ENCODE peak calls at places on chromosomes 5 and 9, in seven cellular contexts. W is endodermal cell, Z is mammary epithelial cell, M is Caco-2, R is WERI-Rb-1, K is aorta, N is suprapubic skin. S is an unnamed sample.

GRCh38 chr9:93520523-93520922 is 55.9 kb upstream of the PHF2 start:
- DNase-seq in Z (no peak), W (no peak), N (no peak), K (no peak), R (no peak), M (no peak), S (no peak)

GRCh38 chr5:163941068-163941467 is 435.6 kb downstream of the MAT2B start:
- DNase-seq in M (no peak), R (no peak), W (no peak), N (no peak), K (no peak), Z (no peak), S (no peak)

GRCh38 chr5:2519153-2519552 is 232.3 kb downstream of the IRX2 start:
- DNase-seq in R (no peak), K (no peak), W (no peak), Z (no peak), N (no peak), M (no peak), S (no peak)

GRCh38 chr5:6410421-6410820 is 32.1 kb upstream of the MED10 start:
- DNase-seq in K (no peak), W (peak; percentile 9), M (no peak), Z (no peak), R (no peak), N (no peak), S (no peak)

GRCh38 chr5:155665371-155665770 is 651.8 kb downstream of the KIF4B start:
- DNase-seq in W (no peak), K (no peak), M (no peak), R (no peak), N (no peak), Z (no peak), S (no peak)

GRCh38 chr5:53481887-53482716 is 1.7 kb downstream of the FST start:
- DNase-seq in K (peak; percentile 94), W (peak; percentile 75), Z (peak; percentile 78), R (no peak), N (peak; percentile 87), M (peak; percentile 70), S (no peak)

GRCh38 chr5:78360674-78361225 is 333 bp downstream of the SCAMP1 start:
- DNase-seq in Z (no peak), K (peak; percentile 84), N (peak; percentile 78), R (peak; percentile 44), M (peak; percentile 49), W (peak; percentile 77), S (no peak)

GRCh38 chr9:134830126-134830525 is 50.5 kb upstream of the FCN2 start:
- DNase-seq in M (no peak), R (peak; percentile 90), Z (no peak), W (no peak), N (no peak), K (no peak), S (no peak)

GRCh38 chr5:342501-343460 is 21.3 kb downstream of the AHRR start:
- DNase-seq in R (no peak), K (no peak), M (no peak), Z (no peak), W (no peak), N (no peak), S (no peak)

GRCh38 chr9:134316444-134317160 is 9.7 kb upstream of the RXRA start:
- DNase-seq in W (no peak), R (no peak), M (no peak), Z (peak; percentile 19), K (peak; percentile 78), N (peak; percentile 50), S (no peak)

GRCh38 chr5:126268697-126269315 is 154.4 kb upstream of the GRAMD2B start:
- DNase-seq in N (no peak), W (no peak), R (no peak), M (no peak), K (no peak), Z (no peak), S (no peak)

GRCh38 chr5:38469707-38470267 is 86.7 kb downstream of the LIFR start:
- DNase-seq in M (no peak), Z (no peak), W (no peak), N (no peak), K (peak; percentile 47), R (no peak), S (no peak)

GRCh38 chr9:128102861-128103588 is 24.5 kb downstream of the PTGES2 start:
- DNase-seq in M (no peak), R (peak; percentile 48), Z (no peak), N (no peak), W (peak; percentile 62), K (peak; percentile 74), S (no peak)

GRCh38 chr9:8366161-8366926 is 566.8 kb upstream of the DMAC1 start:
- DNase-seq in R (no peak), M (no peak), N (no peak), Z (no peak), W (no peak), K (no peak), S (no peak)

GRCh38 chr5:58925627-58926545 is 343.0 kb downstream of the RAB3C start:
- DNase-seq in N (no peak), W (no peak), Z (no peak), R (no peak), K (no peak), M (no peak), S (no peak)

GRCh38 chr9:31799953-31800609 is 584.4 kb upstream of the ACO1 start:
- DNase-seq in R (peak; percentile 37), Z (peak; percentile 41), K (no peak), M (no peak), W (peak; percentile 63), N (no peak), S (no peak)

GRCh38 chr5:125302577-125302976 is 556.1 kb upstream of the ZNF608 start:
- DNase-seq in M (no peak), W (no peak), Z (peak; percentile 25), R (no peak), N (no peak), K (no peak), S (no peak)

GRCh38 chr9:35906923-35907699 is 1.1 kb downstream of the HRCT1 start:
- DNase-seq in N (peak; percentile 81), W (peak; percentile 65), R (peak; percentile 48), M (no peak), Z (peak; percentile 61), K (peak; percentile 82), S (no peak)

GRCh38 chr5:137022043-137022442 is 477.1 kb downstream of the SPOCK1 start:
- DNase-seq in M (no peak), W (no peak), R (no peak), N (no peak), Z (no peak), K (no peak), S (no peak)

GRCh38 chr9:26684029-26684428 is 208.6 kb downstream of the CAAP1 start:
- DNase-seq in W (no peak), M (no peak), Z (no peak), N (no peak), K (no peak), R (peak; percentile 37), S (no peak)

GRCh38 chr9:111937781-111938426 is 41.3 kb downstream of the UGCG start:
- DNase-seq in Z (peak; percentile 46), R (no peak), K (peak; percentile 79), M (no peak), N (no peak), W (no peak), S (no peak)

GRCh38 chr5:100902406-100903035 is 561 bp downstream of the ST8SIA4 start:
- DNase-seq in R (no peak), N (no peak), W (peak; percentile 73), Z (no peak), K (no peak), M (no peak), S (no peak)

GRCh38 chr5:100905259-100905914 is 2.3 kb upstream of the ST8SIA4 start:
- DNase-seq in M (no peak), K (no peak), N (no peak), Z (no peak), W (no peak), R (no peak), S (no peak)

GRCh38 chr5:100901851-100902341 is 1.2 kb downstream of the ST8SIA4 start:
- DNase-seq in Z (no peak), R (no peak), M (no peak), N (peak; percentile 63), K (peak; percentile 48), W (peak; percentile 68), S (no peak)

GRCh38 chr5:100903036-100903887 is at the start of gene ST8SIA4:
- DNase-seq in M (no peak), Z (peak; percentile 53), W (peak; percentile 95), N (peak; percentile 87), K (peak; percentile 90), R (peak; percentile 90), S (no peak)

GRCh38 chr5:100904259-100904822 is 1.3 kb upstream of the ST8SIA4 start:
- DNase-seq in R (no peak), K (peak; percentile 71), Z (no peak), W (peak; percentile 60), N (no peak), M (no peak), S (no peak)
- H3K4me3 ChIP-seq in R (no peak overlapping the region), K (no peak overlapping the region), Z (no peak overlapping the region), W (peak overlapping the region; percentile 91), N (peak overlapping the region; percentile 50), M (no peak overlapping the region), S (no peak overlapping the region)

GRCh38 chr9:6620796-6621195 is 24.7 kb downstream of the GLDC start:
- DNase-seq in Z (no peak), M (no peak), K (no peak), W (no peak), N (no peak), R (no peak), S (no peak)
- H3K4me3 ChIP-seq in Z (no peak overlapping the region), M (no peak overlapping the region), K (no peak overlapping the region), W (no peak overlapping the region), N (no peak overlapping the region), R (no peak overlapping the region), S (no peak overlapping the region)

GRCh38 chr5:133051117-133051546 is 681 bp upstream of the HSPA4 start:
- DNase-seq in K (no peak), W (no peak), N (no peak), Z (no peak), R (peak; percentile 92), M (no peak), S (no peak)

GRCh38 chr5:133051547-133052316 is at the start of gene HSPA4:
- DNase-seq in Z (peak; percentile 98), K (peak; percentile 99), N (peak; percentile 99), R (peak; percentile 98), W (peak; percentile 99), M (peak; percentile 99), S (peak; percentile 97)

GRCh38 chr5:133049726-133050048 is 2.1 kb upstream of the HSPA4 start:
- DNase-seq in R (no peak), W (no peak), Z (no peak), K (no peak), N (no peak), M (peak; percentile 51), S (no peak)

GRCh38 chr5:133048993-133049725 is 2.7 kb upstream of the HSPA4 start:
- DNase-seq in K (no peak), R (no peak), Z (no peak), N (no peak), W (no peak), M (no peak), S (no peak)

GRCh38 chr5:133050500-133050899 is 1.3 kb upstream of the HSPA4 start:
- DNase-seq in Z (no peak), K (no peak), N (no peak), M (no peak), W (peak; percentile 78), R (no peak), S (no peak)
- H3K4me3 ChIP-seq in Z (peak overlapping the region; percentile 72), K (no peak overlapping the region), N (peak overlapping the region; percentile 82), M (peak overlapping the region; percentile 93), W (peak overlapping the region; percentile 98), R (peak overlapping the region; percentile 72), S (peak overlapping the region; percentile 86)

DNA sequence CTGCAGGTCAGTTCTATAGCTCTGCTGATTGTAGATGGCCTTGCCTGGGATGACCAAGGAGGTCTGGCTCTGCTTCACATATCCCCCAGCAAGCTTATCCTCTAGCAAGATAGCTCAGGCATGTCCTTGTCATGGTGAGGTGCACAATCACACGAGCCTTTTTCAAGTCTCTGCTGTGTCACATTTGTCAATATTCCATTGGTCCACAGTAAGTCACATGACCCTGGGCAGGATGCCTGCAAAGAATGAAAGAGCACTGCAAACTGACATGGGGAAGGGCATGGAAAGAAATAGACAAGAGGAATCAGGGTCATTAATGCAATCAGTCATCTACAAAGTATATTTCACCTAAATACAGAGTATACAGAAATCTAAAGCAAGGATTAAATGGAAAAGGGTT is 142.0 kb downstream of the RORB start:
- DNase-seq in N (no peak), Z (no peak), W (no peak), M (no peak), K (no peak), R (no peak), S (no peak)
- H3K4me3 ChIP-seq in N (no peak overlapping the region), Z (no peak overlapping the region), W (no peak overlapping the region), M (no peak overlapping the region), K (no peak overlapping the region), R (no peak overlapping the region), S (no peak overlapping the region)